ENCODE peak calls at places on chromosomes 5 and 9, in seven cellular contexts. One of them, this sample, is unnamed.

GRCh38 chr9:27787941-27788340 is 214.7 kb upstream of the C9orf72 start:
- DNase-seq in choroid plexus epithelial cell: peak
- DNase-seq in epithelial cell of esophagus: peak
- DNase-seq in gastrocnemius medialis: no peak
- DNase-seq in MM.1S: no peak
- DNase-seq in mammary epithelial cell: peak
- DNase-seq in K562: no peak
- DNase-seq in this sample: no peak

GRCh38 chr5:19923742-19924141 is 64.3 kb downstream of the CDH18 start:
- DNase-seq in gastrocnemius medialis: no peak
- DNase-seq in choroid plexus epithelial cell: no peak
- DNase-seq in epithelial cell of esophagus: peak
- DNase-seq in K562: no peak
- DNase-seq in MM.1S: no peak
- DNase-seq in mammary epithelial cell: no peak
- DNase-seq in this sample: no peak

GRCh38 chr5:154977409-154977808 is 36.1 kb upstream of the KIF4B start:
- DNase-seq in gastrocnemius medialis: no peak
- DNase-seq in MM.1S: no peak
- DNase-seq in epithelial cell of esophagus: peak
- DNase-seq in K562: no peak
- DNase-seq in mammary epithelial cell: peak
- DNase-seq in choroid plexus epithelial cell: peak
- DNase-seq in this sample: no peak

GRCh38 chr9:14906654-14907359 is 3.4 kb downstream of the FREM1 start:
- DNase-seq in gastrocnemius medialis: no peak
- DNase-seq in choroid plexus epithelial cell: no peak
- DNase-seq in K562: peak
- DNase-seq in mammary epithelial cell: no peak
- DNase-seq in MM.1S: no peak
- DNase-seq in epithelial cell of esophagus: no peak
- DNase-seq in this sample: no peak

GRCh38 chr9:21683484-21684175 is 118.8 kb upstream of the MTAP start:
- DNase-seq in K562: no peak
- DNase-seq in gastrocnemius medialis: no peak
- DNase-seq in choroid plexus epithelial cell: no peak
- DNase-seq in epithelial cell of esophagus: peak
- DNase-seq in MM.1S: no peak
- DNase-seq in mammary epithelial cell: no peak
- DNase-seq in this sample: no peak

GRCh38 chr5:115086473-115086872 is 83.2 kb downstream of the TRIM36 start:
- DNase-seq in MM.1S: no peak
- DNase-seq in mammary epithelial cell: no peak
- DNase-seq in gastrocnemius medialis: no peak
- DNase-seq in epithelial cell of esophagus: no peak
- DNase-seq in K562: no peak
- DNase-seq in choroid plexus epithelial cell: no peak
- DNase-seq in this sample: no peak

GRCh38 chr9:35869621-35870216 is 482 bp downstream of the OR13J1 start:
- DNase-seq in epithelial cell of esophagus: peak
- DNase-seq in mammary epithelial cell: peak
- DNase-seq in K562: no peak
- DNase-seq in gastrocnemius medialis: no peak
- DNase-seq in choroid plexus epithelial cell: no peak
- DNase-seq in MM.1S: no peak
- DNase-seq in this sample: no peak

GRCh38 chr5:156783092-156783491 is 67.0 kb upstream of the PPP1R2B start:
- DNase-seq in epithelial cell of esophagus: no peak
- DNase-seq in MM.1S: no peak
- DNase-seq in K562: no peak
- DNase-seq in gastrocnemius medialis: no peak
- DNase-seq in mammary epithelial cell: no peak
- DNase-seq in choroid plexus epithelial cell: no peak
- DNase-seq in this sample: no peak

GRCh38 chr9:806285-807156 is 35.0 kb upstream of the DMRT1 start:
- DNase-seq in mammary epithelial cell: peak
- DNase-seq in gastrocnemius medialis: no peak
- DNase-seq in choroid plexus epithelial cell: peak
- DNase-seq in K562: no peak
- DNase-seq in MM.1S: peak
- DNase-seq in epithelial cell of esophagus: peak
- DNase-seq in this sample: no peak

GRCh38 chr9:132200706-132201105 is 38.8 kb downstream of the NTNG2 start:
- DNase-seq in gastrocnemius medialis: no peak
- DNase-seq in choroid plexus epithelial cell: no peak
- DNase-seq in MM.1S: no peak
- DNase-seq in epithelial cell of esophagus: no peak
- DNase-seq in K562: no peak
- DNase-seq in mammary epithelial cell: no peak
- DNase-seq in this sample: no peak

GRCh38 chr5:140875085-140876065 is at the start of gene PCDHA12:
- DNase-seq in gastrocnemius medialis: no peak
- DNase-seq in MM.1S: no peak
- DNase-seq in choroid plexus epithelial cell: no peak
- DNase-seq in epithelial cell of esophagus: no peak
- DNase-seq in K562: no peak
- DNase-seq in mammary epithelial cell: no peak
- DNase-seq in this sample: no peak

GRCh38 chr9:106156462-106156861 is 462.1 kb downstream of the TMEM38B start:
- DNase-seq in MM.1S: no peak
- DNase-seq in gastrocnemius medialis: no peak
- DNase-seq in epithelial cell of esophagus: no peak
- DNase-seq in mammary epithelial cell: no peak
- DNase-seq in K562: no peak
- DNase-seq in choroid plexus epithelial cell: no peak
- DNase-seq in this sample: no peak

GRCh38 chr5:175798626-175799025 is 72.8 kb upstream of the CPLX2 start:
- DNase-seq in gastrocnemius medialis: no peak
- DNase-seq in K562: no peak
- DNase-seq in mammary epithelial cell: no peak
- DNase-seq in MM.1S: no peak
- DNase-seq in choroid plexus epithelial cell: no peak
- DNase-seq in epithelial cell of esophagus: no peak
- DNase-seq in this sample: no peak

GRCh38 chr5:73122875-73123810 is 2.8 kb downstream of the TMEM171 start:
- DNase-seq in mammary epithelial cell: peak
- DNase-seq in MM.1S: no peak
- DNase-seq in epithelial cell of esophagus: peak
- DNase-seq in K562: no peak
- DNase-seq in gastrocnemius medialis: no peak
- DNase-seq in choroid plexus epithelial cell: peak
- DNase-seq in this sample: no peak

GRCh38 chr9:16563446-16563845 is 307.0 kb downstream of the BNC2 start:
- DNase-seq in choroid plexus epithelial cell: no peak
- DNase-seq in MM.1S: no peak
- DNase-seq in epithelial cell of esophagus: no peak
- DNase-seq in gastrocnemius medialis: no peak
- DNase-seq in K562: no peak
- DNase-seq in mammary epithelial cell: no peak
- DNase-seq in this sample: no peak

GRCh38 chr5:181203093-181203711 is 1.8 kb downstream of the TRIM7 start:
- DNase-seq in MM.1S: no peak
- DNase-seq in gastrocnemius medialis: no peak
- DNase-seq in choroid plexus epithelial cell: peak
- DNase-seq in K562: no peak
- DNase-seq in epithelial cell of esophagus: peak
- DNase-seq in mammary epithelial cell: no peak
- DNase-seq in this sample: no peak

GRCh38 chr9:83322438-83322837 is 215.8 kb downstream of the FRMD3 start:
- DNase-seq in mammary epithelial cell: no peak
- DNase-seq in K562: no peak
- DNase-seq in MM.1S: no peak
- DNase-seq in gastrocnemius medialis: no peak
- DNase-seq in choroid plexus epithelial cell: no peak
- DNase-seq in epithelial cell of esophagus: no peak
- DNase-seq in this sample: no peak

GRCh38 chr5:172175263-172175719 is 12.7 kb downstream of the STK10 start:
- DNase-seq in K562: peak
- DNase-seq in epithelial cell of esophagus: no peak
- DNase-seq in choroid plexus epithelial cell: no peak
- DNase-seq in mammary epithelial cell: no peak
- DNase-seq in gastrocnemius medialis: peak
- DNase-seq in MM.1S: peak
- DNase-seq in this sample: no peak

GRCh38 chr9:2291980-2292704 is 277.0 kb downstream of the SMARCA2 start:
- DNase-seq in gastrocnemius medialis: peak
- DNase-seq in mammary epithelial cell: peak
- DNase-seq in K562: no peak
- DNase-seq in choroid plexus epithelial cell: peak
- DNase-seq in MM.1S: no peak
- DNase-seq in epithelial cell of esophagus: peak
- DNase-seq in this sample: no peak

GRCh38 chr5:153827407-153827806 is 211.3 kb downstream of the FAM114A2 start:
- DNase-seq in K562: no peak
- DNase-seq in epithelial cell of esophagus: no peak
- DNase-seq in mammary epithelial cell: no peak
- DNase-seq in MM.1S: no peak
- DNase-seq in choroid plexus epithelial cell: no peak
- DNase-seq in gastrocnemius medialis: no peak
- DNase-seq in this sample: no peak
- TF ChIP-seq CTCF in K562: no peak
- TF ChIP-seq CTCF in epithelial cell of esophagus: no peak
- TF ChIP-seq CTCF in mammary epithelial cell: no peak
- TF ChIP-seq CTCF in MM.1S: no peak
- TF ChIP-seq CTCF in choroid plexus epithelial cell: peak
- TF ChIP-seq CTCF in gastrocnemius medialis: no peak
- TF ChIP-seq CTCF in this sample: peak

GRCh38 chr9:93058357-93059096 is at the start of gene SUSD3:
- DNase-seq in epithelial cell of esophagus: peak
- DNase-seq in mammary epithelial cell: no peak
- DNase-seq in K562: peak
- DNase-seq in choroid plexus epithelial cell: peak
- DNase-seq in MM.1S: peak
- DNase-seq in gastrocnemius medialis: no peak
- DNase-seq in this sample: no peak
- H3K4me3 ChIP-seq in epithelial cell of esophagus: peak
- H3K4me3 ChIP-seq in mammary epithelial cell: no peak
- H3K4me3 ChIP-seq in K562: peak
- H3K4me3 ChIP-seq in choroid plexus epithelial cell: peak
- H3K4me3 ChIP-seq in MM.1S: peak
- H3K4me3 ChIP-seq in gastrocnemius medialis: peak
- H3K4me3 ChIP-seq in this sample: peak

DNA sequence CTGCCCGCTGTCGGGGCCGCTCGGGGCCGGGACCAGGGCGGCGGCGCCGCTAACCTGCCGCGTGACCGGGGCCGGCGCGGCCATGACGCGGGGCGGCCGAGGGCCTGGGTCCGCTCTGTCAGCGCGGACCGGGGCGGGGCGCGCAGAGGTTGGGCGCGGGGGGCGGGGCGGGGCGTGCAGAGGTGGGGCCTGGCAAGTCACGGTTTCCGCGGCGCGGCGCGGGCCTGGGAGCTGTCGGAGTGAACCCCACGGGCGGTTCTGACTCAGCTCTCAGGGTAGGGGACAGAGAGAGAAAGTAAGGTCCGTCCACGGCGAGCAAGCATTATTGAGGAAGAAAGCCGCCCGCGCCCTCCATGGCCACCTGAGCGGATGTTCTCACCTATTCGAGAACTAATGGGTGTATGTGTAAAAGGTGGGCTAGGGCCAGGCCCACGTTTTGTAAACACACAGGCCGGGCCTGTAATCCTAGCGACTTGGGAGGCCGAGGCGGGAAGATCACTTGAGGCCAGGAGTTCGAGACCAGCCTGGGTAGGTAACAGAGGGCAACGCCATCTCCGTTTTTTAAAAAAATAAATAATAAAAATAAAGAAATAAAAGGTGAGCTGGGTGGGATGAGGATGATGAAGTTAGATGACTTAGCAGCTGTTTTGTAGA is at the start of gene PRXL2C:
- DNase-seq in epithelial cell of esophagus: peak
- DNase-seq in gastrocnemius medialis: peak
- DNase-seq in choroid plexus epithelial cell: peak
- DNase-seq in MM.1S: peak
- DNase-seq in K562: peak
- DNase-seq in mammary epithelial cell: peak
- DNase-seq in this sample: peak
- TF ChIP-seq CTCF in epithelial cell of esophagus: no peak
- TF ChIP-seq CTCF in gastrocnemius medialis: no peak
- TF ChIP-seq CTCF in choroid plexus epithelial cell: no peak
- TF ChIP-seq CTCF in MM.1S: no peak
- TF ChIP-seq CTCF in K562: no peak
- TF ChIP-seq CTCF in mammary epithelial cell: no peak
- TF ChIP-seq CTCF in this sample: no peak

GRCh38 chr9:91995000-91995399 is 45.0 kb upstream of the ROR2 start:
- DNase-seq in choroid plexus epithelial cell: no peak
- DNase-seq in epithelial cell of esophagus: no peak
- DNase-seq in K562: no peak
- DNase-seq in MM.1S: no peak
- DNase-seq in mammary epithelial cell: no peak
- DNase-seq in gastrocnemius medialis: no peak
- DNase-seq in this sample: no peak

GRCh38 chr9:91994422-91994821 is 44.4 kb upstream of the ROR2 start:
- DNase-seq in choroid plexus epithelial cell: no peak
- DNase-seq in gastrocnemius medialis: no peak
- DNase-seq in K562: no peak
- DNase-seq in MM.1S: no peak
- DNase-seq in mammary epithelial cell: no peak
- DNase-seq in epithelial cell of esophagus: no peak
- DNase-seq in this sample: no peak

GRCh38 chr9:91986248-91986647 is 36.2 kb upstream of the ROR2 start:
- DNase-seq in choroid plexus epithelial cell: no peak
- DNase-seq in gastrocnemius medialis: no peak
- DNase-seq in MM.1S: no peak
- DNase-seq in mammary epithelial cell: no peak
- DNase-seq in K562: no peak
- DNase-seq in epithelial cell of esophagus: no peak
- DNase-seq in this sample: no peak

GRCh38 chr9:91992636-91993035 is 42.6 kb upstream of the ROR2 start:
- DNase-seq in mammary epithelial cell: no peak
- DNase-seq in K562: peak
- DNase-seq in MM.1S: no peak
- DNase-seq in gastrocnemius medialis: no peak
- DNase-seq in epithelial cell of esophagus: no peak
- DNase-seq in choroid plexus epithelial cell: peak
- DNase-seq in this sample: no peak

DNA sequence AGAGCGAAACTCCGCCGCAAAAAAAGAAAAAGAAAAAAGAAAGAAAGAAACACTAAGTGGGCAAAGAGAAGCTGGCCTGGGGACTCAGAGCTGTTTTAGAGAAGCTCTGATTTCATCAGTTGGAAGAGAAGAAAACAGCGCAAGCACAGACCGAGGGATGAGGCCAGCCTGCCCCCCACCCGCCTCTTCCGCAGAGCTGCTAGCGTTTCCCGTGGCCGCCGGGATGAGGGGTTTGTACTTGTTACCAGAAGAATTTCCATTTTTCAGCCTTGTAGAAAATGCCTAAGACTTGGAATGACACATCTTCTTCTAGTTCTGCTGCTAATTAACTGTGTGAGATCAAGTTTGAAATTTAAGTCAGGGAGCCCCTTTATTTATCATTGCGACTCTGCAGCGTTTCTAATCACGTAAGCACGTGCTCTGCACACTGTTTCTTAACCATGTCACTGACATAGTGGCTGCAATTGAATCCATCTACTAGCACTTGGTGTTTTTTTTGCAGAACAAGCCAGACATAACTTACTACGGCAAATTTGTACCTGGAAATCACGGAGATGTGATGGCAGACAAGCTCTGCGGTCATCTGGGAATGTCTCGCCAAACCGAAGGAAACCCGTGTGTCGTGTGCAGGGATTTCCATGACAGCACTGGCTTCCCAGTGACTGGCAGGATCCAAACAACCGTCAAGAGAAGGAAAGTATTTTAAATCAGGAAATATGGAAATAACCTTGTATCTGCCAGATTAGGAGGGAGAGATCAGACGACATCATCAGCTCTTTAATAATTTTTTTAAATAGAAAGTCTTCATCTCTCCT is 41.8 kb upstream of the ROR2 start:
- DNase-seq in epithelial cell of esophagus: no peak
- DNase-seq in gastrocnemius medialis: no peak
- DNase-seq in MM.1S: no peak
- DNase-seq in choroid plexus epithelial cell: peak
- DNase-seq in mammary epithelial cell: no peak
- DNase-seq in K562: no peak
- DNase-seq in this sample: no peak
- H3K4me3 ChIP-seq in epithelial cell of esophagus: no peak
- H3K4me3 ChIP-seq in gastrocnemius medialis: no peak
- H3K4me3 ChIP-seq in MM.1S: no peak
- H3K4me3 ChIP-seq in choroid plexus epithelial cell: peak
- H3K4me3 ChIP-seq in mammary epithelial cell: no peak
- H3K4me3 ChIP-seq in K562: no peak
- H3K4me3 ChIP-seq in this sample: no peak

This sample was measured in GM12864.